ENCODE peak calls at places on chromosomes 7 and 10, in eight cellular contexts. W is stimulated activated CD4-positive, alpha-beta T cell treated with anti-CD3 and anti-CD28 coated beads, Interleukin-4, amount 100 ng/mL, for 24 hours; G is hepatocyte; U is ACHN; X is NT2/D1; D is HEK293T; M is T-helper 9 cell; F is D341Med. P is an unnamed sample.

GRCh38 chr10:90930070-90930837 is 9.4 kb upstream of the ANKRD1 start:
- DNase-seq in W (no peak), G (peak; percentile 57), U (no peak), X (peak; percentile 75), D (peak; percentile 18), M (no peak), F (no peak), P (peak; percentile 46)

GRCh38 chr7:139426258-139427028 is 57.0 kb downstream of the KLRG2 start:
- DNase-seq in W (no peak), G (no peak), U (no peak), X (no peak), D (no peak), M (no peak), F (no peak), P (no peak)

GRCh38 chr10:131422731-131423130 is 111.2 kb upstream of the TCERG1L start:
- DNase-seq in W (no peak), G (no peak), U (no peak), X (no peak), D (no peak), M (no peak), F (no peak), P (no peak)

GRCh38 chr7:18426564-18427226 is 68.9 kb upstream of the HDAC9 start:
- DNase-seq in W (no peak), G (no peak), U (no peak), X (no peak), D (no peak), M (no peak), F (no peak), P (no peak)

GRCh38 chr10:121036431-121036830 is 185.3 kb downstream of the WDR11 start:
- DNase-seq in W (no peak), G (peak; percentile 63), U (no peak), X (peak; percentile 25), D (no peak), M (no peak), F (no peak), P (no peak)

GRCh38 chr7:92584953-92585352 is 5.2 kb downstream of the FAM133B start:
- DNase-seq in W (no peak), G (no peak), U (peak; percentile 44), X (no peak), D (no peak), M (no peak), F (no peak), P (no peak)

GRCh38 chr10:70234668-70235447 is 1.6 kb upstream of the PPA1 start:
- DNase-seq in W (no peak), G (peak; percentile 77), U (no peak), X (no peak), D (no peak), M (no peak), F (no peak), P (no peak)

GRCh38 chr7:102860351-102860811 is 52.4 kb upstream of the LRRC17 start:
- DNase-seq in W (no peak), G (peak; percentile 70), U (no peak), X (no peak), D (no peak), M (no peak), F (no peak), P (no peak)

GRCh38 chr7:29106128-29106988 is 40.0 kb downstream of the CPVL start:
- DNase-seq in W (no peak), G (peak; percentile 82), U (peak; percentile 78), X (peak; percentile 74), D (peak; percentile 37), M (no peak), F (peak; percentile 56), P (peak; percentile 90)

GRCh38 chr7:66250711-66251110 is 45.6 kb downstream of the TPST1 start:
- DNase-seq in W (no peak), G (peak; percentile 49), U (no peak), X (no peak), D (no peak), M (no peak), F (no peak), P (no peak)

GRCh38 chr10:73968101-73968515 is 29.8 kb upstream of the VCL start:
- DNase-seq in W (no peak), G (no peak), U (no peak), X (no peak), D (no peak), M (no peak), F (no peak), P (no peak)

GRCh38 chr7:30594055-30594539 is 581 bp upstream of the GARS1 start:
- DNase-seq in W (peak; percentile 37), G (peak; percentile 56), U (peak; percentile 95), X (peak; percentile 52), D (peak; percentile 37), M (peak; percentile 15), F (peak; percentile 44), P (no peak)

GRCh38 chr7:13041368-13041988 is 354.0 kb downstream of the ARL4A start:
- DNase-seq in W (no peak), G (no peak), U (no peak), X (no peak), D (no peak), M (no peak), F (no peak), P (no peak)

GRCh38 chr7:110412614-110413013 is 678.3 kb upstream of the LRRN3 start:
- DNase-seq in W (no peak), G (no peak), U (no peak), X (no peak), D (no peak), M (no peak), F (no peak), P (no peak)

GRCh38 chr7:6274743-6275142 is 2.3 kb upstream of the CYTH3 start:
- DNase-seq in W (no peak), G (no peak), U (no peak), X (no peak), D (no peak), M (no peak), F (no peak), P (no peak)

GRCh38 chr10:81135851-81136250 is 598.1 kb downstream of the SH2D4B start:
- DNase-seq in W (no peak), G (no peak), U (no peak), X (no peak), D (no peak), M (no peak), F (no peak), P (no peak)

GRCh38 chr7:99694912-99695304 is 15.1 kb upstream of the CYP3A5 start:
- DNase-seq in W (no peak), G (no peak), U (no peak), X (no peak), D (no peak), M (no peak), F (no peak), P (no peak)

GRCh38 chr7:44140341-44140740 is 791 bp downstream of the MYL7 start:
- DNase-seq in W (no peak), G (no peak), U (no peak), X (no peak), D (no peak), M (no peak), F (no peak), P (no peak)

GRCh38 chr10:78964952-78965633 is 103.7 kb upstream of the ZMIZ1 start:
- DNase-seq in W (no peak), G (peak; percentile 80), U (peak; percentile 85), X (peak; percentile 73), D (no peak), M (no peak), F (no peak), P (peak; percentile 35)

GRCh38 chr7:141057788-141058187 is 16.1 kb upstream of the TMEM178B start:
- DNase-seq in W (no peak), G (no peak), U (no peak), X (no peak), D (no peak), M (no peak), F (no peak), P (no peak)

GRCh38 chr10:35575640-35576039 is 29.5 kb upstream of the GJD4 start:
- DNase-seq in W (no peak), G (no peak), U (no peak), X (no peak), D (no peak), M (no peak), F (no peak), P (no peak)

GRCh38 chr10:17578603-17579002 is 38.6 kb downstream of the HACD1 start:
- DNase-seq in W (no peak), G (no peak), U (no peak), X (no peak), D (no peak), M (no peak), F (no peak), P (no peak)

GRCh38 chr10:132900211-132900756 is 42.1 kb downstream of the CFAP46 start:
- DNase-seq in W (no peak), G (no peak), U (no peak), X (no peak), D (no peak), M (no peak), F (no peak), P (no peak)

GRCh38 chr7:157537056-157537455 is 200.3 kb downstream of the DNAJB6 start:
- DNase-seq in W (no peak), G (no peak), U (no peak), X (no peak), D (no peak), M (no peak), F (no peak), P (no peak)

GRCh38 chr7:47933229-47933628 is 15.0 kb downstream of the PKD1L1 start:
- DNase-seq in W (no peak), G (no peak), U (no peak), X (no peak), D (no peak), M (no peak), F (no peak), P (no peak)

GRCh38 chr10:88165849-88166271 is 302.4 kb downstream of the PTEN start:
- DNase-seq in W (no peak), G (no peak), U (no peak), X (no peak), D (no peak), M (no peak), F (no peak), P (no peak)

GRCh38 chr7:143884978-143885559 is 16.9 kb downstream of the TCAF1 start:
- DNase-seq in W (peak; percentile 16), G (peak; percentile 84), U (peak; percentile 84), X (peak; percentile 90), D (no peak), M (no peak), F (peak; percentile 88), P (peak; percentile 37)

P was measured in T47D.